ENCODE peak calls at places on chromosomes 1 and 21, in four cellular contexts. Y is hypothalamus, G is IMR-90, E is NCI-H1092. N is an unnamed sample.
A peak's percentile ranks its signal among the peaks of the same experiment; 100 is the strongest.

GRCh38 chr1:8374812-8375211 is 56.9 kb downstream of the SLC45A1 start:
- DNase-seq in Y (no peak), G (peak; percentile 56), E (no peak), N (no peak)

GRCh38 chr21:30448514-30448913 is 8.4 kb downstream of the KRTAP15-1 start:
- DNase-seq in Y (no peak), G (no peak), E (no peak), N (no peak)

GRCh38 chr1:207997486-207998268 is 86.8 kb upstream of the CD34 start:
- DNase-seq in Y (peak; percentile 43), G (peak; percentile 68), E (peak; percentile 68), N (peak; percentile 59)

GRCh38 chr1:200336111-200336845 is 73.6 kb downstream of the ZNF281 start:
- DNase-seq in Y (no peak), G (peak; percentile 70), E (no peak), N (no peak)

GRCh38 chr1:77889671-77890070 is 1.2 kb downstream of the NEXN start:
- DNase-seq in Y (no peak), G (peak; percentile 91), E (no peak), N (no peak)

GRCh38 chr1:167200272-167200671 is 20.4 kb upstream of the POU2F1 start:
- DNase-seq in Y (no peak), G (no peak), E (no peak), N (no peak)

GRCh38 chr1:62613890-62614289 is 16.6 kb downstream of the ANGPTL3 start:
- DNase-seq in Y (no peak), G (peak; percentile 22), E (no peak), N (no peak)

GRCh38 chr1:89719502-89720306 is 86.8 kb downstream of the LRRC8C start:
- DNase-seq in Y (no peak), G (peak; percentile 22), E (no peak), N (no peak)

GRCh38 chr1:244231572-244232315 is 180.7 kb downstream of the ZBTB18 start:
- DNase-seq in Y (peak; percentile 52), G (peak; percentile 28), E (peak; percentile 87), N (peak; percentile 3)

GRCh38 chr1:47839460-47839760 is 157.8 kb downstream of the TRABD2B start:
- DNase-seq in Y (no peak), G (no peak), E (no peak), N (no peak)

GRCh38 chr1:156281281-156282142 is 1.1 kb downstream of the SMG5 start:
- DNase-seq in Y (peak; percentile 70), G (peak; percentile 55), E (no peak), N (no peak)

GRCh38 chr1:78091215-78091813 is 45.5 kb downstream of the GIPC2 start:
- DNase-seq in Y (no peak), G (no peak), E (no peak), N (no peak)

GRCh38 chr1:204650911-204651570 is 34.5 kb downstream of the LRRN2 start:
- DNase-seq in Y (peak; percentile 7), G (no peak), E (no peak), N (no peak)

N was measured in midbrain.